ENCODE peak calls at places on chromosome 3, in nine cellular contexts. M, B, A, R, Q, W, J, V and U are unnamed samples.

GRCh38 chr3:47605646-47606045 is 27.0 kb upstream of the CSPG5 start:
- DNase-seq in M (no peak), B (no peak), A (no peak), R (no peak), Q (no peak), W (peak), J (no peak), V (no peak), U (no peak)

GRCh38 chr3:155805204-155805801 is 775 bp downstream of the C3orf33 start:
- DNase-seq in M (peak), B (no peak), A (no peak), R (no peak), Q (no peak), W (peak), J (no peak), V (no peak), U (no peak)

GRCh38 chr3:1551741-1552140 is 458.9 kb downstream of the CNTN6 start:
- DNase-seq in M (no peak), B (no peak), A (no peak), R (no peak), Q (no peak), W (no peak), J (no peak), V (no peak), U (no peak)

GRCh38 chr3:158827773-158828172 is 25.9 kb downstream of the MFSD1 start:
- DNase-seq in M (no peak), B (no peak), A (no peak), R (no peak), Q (no peak), W (no peak), J (no peak), V (no peak), U (no peak)

GRCh38 chr3:156404217-156404616 is 150.7 kb downstream of the SSR3 start:
- DNase-seq in M (no peak), B (no peak), A (no peak), R (no peak), Q (no peak), W (no peak), J (no peak), V (no peak), U (no peak)

GRCh38 chr3:113659121-113659531 is 37.3 kb downstream of the USF3 start:
- DNase-seq in M (no peak), B (no peak), A (peak), R (peak), Q (no peak), W (no peak), J (no peak), V (no peak), U (no peak)

GRCh38 chr3:173588547-173588946 is 191.0 kb downstream of the NLGN1 start:
- DNase-seq in M (no peak), B (no peak), A (no peak), R (no peak), Q (no peak), W (no peak), J (no peak), V (no peak), U (no peak)

GRCh38 chr3:72041531-72041930 is 256.6 kb upstream of the PROK2 start:
- DNase-seq in M (no peak), B (no peak), A (peak), R (peak), Q (no peak), W (no peak), J (no peak), V (no peak), U (no peak)

GRCh38 chr3:176075491-176075890 is 1121.8 kb downstream of the TBL1XR1 start:
- DNase-seq in M (no peak), B (no peak), A (no peak), R (no peak), Q (no peak), W (no peak), J (no peak), V (no peak), U (no peak)

GRCh38 chr3:112640864-112641751 is at the start of gene CCDC80:
- DNase-seq in M (peak), B (no peak), A (no peak), R (no peak), Q (no peak), W (peak), J (no peak), V (peak), U (no peak)

GRCh38 chr3:9600597-9600996 is 47.0 kb upstream of the LHFPL4 start:
- DNase-seq in M (no peak), B (no peak), A (peak), R (no peak), Q (no peak), W (peak), J (peak), V (no peak), U (peak)

GRCh38 chr3:27720899-27721716 is 1.0 kb downstream of the EOMES start:
- DNase-seq in M (peak), B (no peak), A (peak), R (no peak), Q (no peak), W (no peak), J (peak), V (no peak), U (peak)

GRCh38 chr3:30811174-30811795 is 83.2 kb downstream of the GADL1 start:
- DNase-seq in M (no peak), B (no peak), A (no peak), R (no peak), Q (no peak), W (no peak), J (no peak), V (no peak), U (no peak)

GRCh38 chr3:138649134-138649533 is 40.6 kb downstream of the FAIM start:
- DNase-seq in M (no peak), B (no peak), A (no peak), R (no peak), Q (no peak), W (no peak), J (no peak), V (no peak), U (no peak)

GRCh38 chr3:157098823-157099185 is 61.1 kb downstream of the CCNL1 start:
- DNase-seq in M (no peak), B (no peak), A (no peak), R (no peak), Q (no peak), W (no peak), J (no peak), V (no peak), U (no peak)

GRCh38 chr3:46090161-46090591 is 62.9 kb upstream of the XCR1 start:
- DNase-seq in M (no peak), B (no peak), A (no peak), R (no peak), Q (no peak), W (no peak), J (no peak), V (no peak), U (no peak)

GRCh38 chr3:106611841-106612240 is 743.0 kb upstream of the CBLB start:
- DNase-seq in M (no peak), B (no peak), A (no peak), R (no peak), Q (no peak), W (no peak), J (no peak), V (no peak), U (no peak)

GRCh38 chr3:136818191-136818850 is 605 bp upstream of the SLC35G2 start:
- DNase-seq in M (peak), B (peak), A (peak), R (peak), Q (peak), W (peak), J (peak), V (peak), U (peak)

GRCh38 chr3:55622733-55623132 is 135.6 kb upstream of the WNT5A start:
- DNase-seq in M (no peak), B (peak), A (no peak), R (no peak), Q (no peak), W (no peak), J (no peak), V (no peak), U (no peak)

GRCh38 chr3:20101041-20101440 is 60.8 kb downstream of the KAT2B start:
- DNase-seq in M (no peak), B (no peak), A (no peak), R (no peak), Q (no peak), W (no peak), J (no peak), V (no peak), U (no peak)

GRCh38 chr3:120766576-120766975 is 24.0 kb downstream of the GTF2E1 start:
- DNase-seq in M (no peak), B (no peak), A (peak), R (no peak), Q (no peak), W (no peak), J (no peak), V (no peak), U (no peak)

GRCh38 chr3:28110884-28111283 is 130.5 kb upstream of the CMC1 start:
- DNase-seq in M (no peak), B (no peak), A (peak), R (no peak), Q (no peak), W (no peak), J (no peak), V (no peak), U (no peak)